ENCODE peak calls at places on chromosomes 13 and 19, in seven cellular contexts. M is left ventricle myocardium inferior; R is CD4-positive, CD25-positive, alpha-beta regulatory T cell; O is psoas muscle; T is Peyer's patch; Y is K562; Z is SJCRH30. W is an unnamed sample.

GRCh38 chr19:47379398-47379938 is 30.4 kb downstream of the DHX34 start:
- DNase-seq in M (no peak), R (no peak), O (no peak), T (no peak), Y (no peak), Z (no peak), W (no peak)

GRCh38 chr19:6856749-6857372 is 30.5 kb upstream of the ADGRE1 start:
- DNase-seq in M (no peak), R (no peak), O (no peak), T (no peak), Y (no peak), Z (no peak), W (no peak)

GRCh38 chr13:49409008-49409407 is 34.9 kb downstream of the CAB39L start:
- DNase-seq in M (no peak), R (no peak), O (no peak), T (no peak), Y (no peak), Z (no peak), W (no peak)

GRCh38 chr19:15836595-15837398 is 21.3 kb upstream of the OR10H1 start:
- DNase-seq in M (peak; percentile 97), R (peak; percentile 98), O (peak; percentile 97), T (peak; percentile 99), Y (peak; percentile 97), Z (peak; percentile 97), W (peak; percentile 99)

GRCh38 chr19:40104754-40105153 is 14.0 kb upstream of the ZNF780A start:
- DNase-seq in M (no peak), R (no peak), O (no peak), T (no peak), Y (no peak), Z (no peak), W (no peak)

GRCh38 chr19:14089662-14090508 is 666 bp downstream of the SAMD1 start:
- DNase-seq in M (peak; percentile 58), R (peak; percentile 64), O (peak; percentile 69), T (peak; percentile 77), Y (peak; percentile 70), Z (peak; percentile 71), W (peak; percentile 57)

GRCh38 chr13:44188257-44188656 is 185.4 kb upstream of the SERP2 start:
- DNase-seq in M (no peak), R (no peak), O (no peak), T (no peak), Y (no peak), Z (no peak), W (no peak)

GRCh38 chr19:31408460-31409124 is 59.4 kb upstream of the TSHZ3 start:
- DNase-seq in M (no peak), R (no peak), O (no peak), T (no peak), Y (no peak), Z (peak; percentile 92), W (no peak)

GRCh38 chr19:3115916-3116602 is 19.8 kb upstream of the GNA15 start:
- DNase-seq in M (no peak), R (no peak), O (no peak), T (no peak), Y (no peak), Z (no peak), W (no peak)

GRCh38 chr19:1451916-1452801 is 2.2 kb downstream of the APC2 start:
- DNase-seq in M (no peak), R (no peak), O (no peak), T (no peak), Y (no peak), Z (no peak), W (no peak)

GRCh38 chr19:4590559-4590958 is 31.1 kb upstream of the SEMA6B start:
- DNase-seq in M (no peak), R (no peak), O (no peak), T (no peak), Y (no peak), Z (no peak), W (no peak)

GRCh38 chr19:3324405-3324856 is 42.0 kb upstream of the NFIC start:
- DNase-seq in M (peak; percentile 53), R (peak; percentile 60), O (peak; percentile 63), T (peak; percentile 84), Y (peak; percentile 79), Z (peak; percentile 76), W (peak; percentile 85)

GRCh38 chr19:37979547-37980082 is 72.6 kb downstream of the SIPA1L3 start:
- DNase-seq in M (no peak), R (no peak), O (no peak), T (peak; percentile 57), Y (no peak), Z (peak; percentile 47), W (no peak)

GRCh38 chr13:44436589-44437337 is 63.1 kb downstream of the SERP2 start:
- DNase-seq in M (peak; percentile 95), R (peak; percentile 27), O (peak; percentile 90), T (peak; percentile 96), Y (peak; percentile 87), Z (peak; percentile 95), W (peak; percentile 94)

DNA sequence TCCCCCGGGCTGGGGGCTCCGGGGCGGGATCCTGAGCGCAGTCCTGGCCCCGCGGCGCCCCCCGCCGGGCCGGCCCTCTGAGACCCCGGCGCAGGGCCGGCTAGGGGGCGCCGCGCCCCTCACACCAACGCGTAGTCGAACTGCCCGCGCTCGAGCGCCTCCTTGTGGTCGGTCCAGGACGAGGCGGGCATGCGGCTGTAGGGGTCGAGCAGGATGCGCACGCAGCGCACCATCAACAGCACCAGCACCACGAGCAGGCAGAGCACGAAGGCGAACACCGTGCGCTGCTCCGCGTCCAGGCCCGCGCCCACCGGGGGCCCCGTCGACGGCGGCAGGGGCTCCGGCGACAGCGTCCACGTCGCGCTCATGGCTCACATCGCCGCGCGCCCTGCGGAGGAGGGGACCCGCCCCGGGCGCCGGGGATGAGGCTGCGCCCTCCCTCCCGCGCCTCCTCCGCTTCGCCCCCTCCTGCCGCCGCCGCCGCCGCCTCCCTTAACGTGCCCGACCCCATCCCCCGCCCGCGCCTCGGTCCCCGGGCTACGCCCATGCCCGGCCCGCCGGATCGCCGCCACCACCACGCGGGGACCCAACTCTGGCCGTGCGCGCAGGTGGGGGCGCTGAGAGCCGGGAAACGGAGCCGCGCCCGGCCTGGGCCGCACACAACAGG is 631 bp downstream of the CTXN1 start:
- DNase-seq in M (peak; percentile 50), R (peak; percentile 74), O (peak; percentile 80), T (peak; percentile 81), Y (peak; percentile 91), Z (peak; percentile 91), W (peak; percentile 80)
- H3K4me1 ChIP-seq in M (peaks cover 69% of the 10 kb centered on the region), R (peaks cover 30% of the 10 kb centered on the region), O (peaks cover 29% of the 10 kb centered on the region), T (peaks cover 28% of the 10 kb centered on the region), Y (peaks cover 86% of the 10 kb centered on the region), Z (peaks cover 8% of the 10 kb centered on the region), W (peaks cover 21% of the 10 kb centered on the region)

GRCh38 chr13:51682691-51683090 is 98.4 kb downstream of the WDFY2 start:
- DNase-seq in M (no peak), R (no peak), O (no peak), T (no peak), Y (no peak), Z (no peak), W (no peak)

GRCh38 chr13:51683537-51684050 is 99.3 kb downstream of the WDFY2 start:
- DNase-seq in M (no peak), R (no peak), O (no peak), T (no peak), Y (no peak), Z (no peak), W (no peak)

GRCh38 chr13:51687928-51688714 is 103.9 kb downstream of the WDFY2 start:
- DNase-seq in M (no peak), R (no peak), O (no peak), T (no peak), Y (no peak), Z (peak; percentile 12), W (no peak)

GRCh38 chr13:51681037-51681678 is 96.9 kb downstream of the WDFY2 start:
- DNase-seq in M (no peak), R (peak; percentile 26), O (no peak), T (no peak), Y (no peak), Z (no peak), W (no peak)

GRCh38 chr13:51684076-51684475 is 99.8 kb downstream of the WDFY2 start:
- DNase-seq in M (no peak), R (no peak), O (no peak), T (no peak), Y (no peak), Z (no peak), W (no peak)
- H3K4me3 ChIP-seq in M (no peak overlapping the region), R (no peak overlapping the region), O (no peak overlapping the region), T (no peak overlapping the region), Y (no peak overlapping the region), Z (no peak overlapping the region), W (no peak overlapping the region)

GRCh38 chr13:61916483-61916882 is 500.8 kb upstream of the PCDH20 start:
- DNase-seq in M (no peak), R (no peak), O (no peak), T (no peak), Y (no peak), Z (no peak), W (no peak)
- H3K4me1 ChIP-seq in M (no peaks in the 10 kb centered on the region), R (no peaks in the 10 kb centered on the region), O (no peaks in the 10 kb centered on the region), T (no peaks in the 10 kb centered on the region), Y (no peaks in the 10 kb centered on the region), Z (no peaks in the 10 kb centered on the region), W (no peaks in the 10 kb centered on the region)

DNA sequence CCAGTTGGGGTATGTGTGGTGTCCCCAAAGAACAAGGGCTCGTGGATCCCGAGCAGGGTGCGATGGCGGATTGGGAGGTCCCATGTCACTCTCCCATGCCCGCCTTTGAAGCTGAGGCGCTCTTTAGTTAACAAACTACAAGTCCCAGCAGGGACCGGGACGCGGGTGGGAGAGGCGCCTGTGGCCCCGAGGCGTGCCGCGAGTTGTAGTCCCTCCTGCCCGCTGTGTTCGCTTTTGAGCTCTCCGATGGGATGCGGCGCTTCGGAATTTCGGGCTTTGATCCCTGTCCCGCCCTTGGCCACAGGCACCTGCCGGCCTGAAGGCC is 10.9 kb downstream of the CYTH2 start:
- DNase-seq in M (peak; percentile 70), R (peak; percentile 32), O (peak; percentile 69), T (peak; percentile 68), Y (no peak), Z (no peak), W (no peak)
- H3K4me3 ChIP-seq in M (peak overlapping the region; percentile 73), R (no peak overlapping the region), O (peak overlapping the region; percentile 77), T (peak overlapping the region; percentile 53), Y (no peak overlapping the region), Z (no peak overlapping the region), W (no peak overlapping the region)

GRCh38 chr13:40167327-40167726 is 499.1 kb downstream of the FOXO1 start:
- DNase-seq in M (no peak), R (no peak), O (no peak), T (no peak), Y (no peak), Z (no peak), W (no peak)

GRCh38 chr13:40164137-40164536 is 502.3 kb downstream of the FOXO1 start:
- DNase-seq in M (no peak), R (no peak), O (no peak), T (no peak), Y (no peak), Z (no peak), W (no peak)

GRCh38 chr13:40161931-40162330 is 504.5 kb downstream of the FOXO1 start:
- DNase-seq in M (no peak), R (no peak), O (no peak), T (no peak), Y (no peak), Z (peak; percentile 82), W (no peak)

GRCh38 chr13:40168425-40169155 is 497.9 kb downstream of the FOXO1 start:
- DNase-seq in M (no peak), R (no peak), O (no peak), T (no peak), Y (no peak), Z (no peak), W (no peak)

GRCh38 chr13:40165533-40165932 is 500.9 kb downstream of the FOXO1 start:
- DNase-seq in M (no peak), R (no peak), O (no peak), T (no peak), Y (no peak), Z (no peak), W (no peak)
- H3K4me1 ChIP-seq in M (peaks cover 4% of the 10 kb centered on the region), R (no peaks in the 10 kb centered on the region), O (no peaks in the 10 kb centered on the region), T (no peaks in the 10 kb centered on the region), Y (no peaks in the 10 kb centered on the region), Z (peaks cover 33% of the 10 kb centered on the region), W (no peaks in the 10 kb centered on the region)

GRCh38 chr13:30908416-30908980 is 2.4 kb downstream of the MEDAG start:
- DNase-seq in M (peak; percentile 47), R (no peak), O (no peak), T (no peak), Y (no peak), Z (peak; percentile 62), W (no peak)
- H3K4me3 ChIP-seq in M (peak overlapping the region; percentile 71), R (no peak overlapping the region), O (peak overlapping the region; percentile 65), T (no peak overlapping the region), Y (no peak overlapping the region), Z (no peak overlapping the region), W (no peak overlapping the region)